ENCODE peak calls at places on chromosomes 7 and 10, in eight cellular contexts. F, P, W, U, Q, N, X and M are unnamed samples.

GRCh38 chr10:73590881-73591577 is at the start of gene USP54:
- DNase-seq in F (no peak), P (peak; percentile 28), W (no peak), U (peak; percentile 48), Q (peak; percentile 60), N (no peak), X (no peak), M (no peak)

GRCh38 chr7:5567810-5568209 is 144.2 kb upstream of the TNRC18 start:
- DNase-seq in F (no peak), P (peak; percentile 51), W (no peak), U (peak; percentile 65), Q (no peak), N (no peak), X (no peak), M (no peak)

GRCh38 chr7:134548877-134549276 is at the start of gene AKR1B15:
- DNase-seq in F (no peak), P (peak; percentile 78), W (no peak), U (peak; percentile 84), Q (no peak), N (no peak), X (no peak), M (no peak)

GRCh38 chr10:88489107-88489506 is 94.0 kb downstream of the RNLS start:
- DNase-seq in F (no peak), P (no peak), W (no peak), U (no peak), Q (no peak), N (no peak), X (no peak), M (no peak)

GRCh38 chr7:131431289-131431688 is 103.6 kb downstream of the MKLN1 start:
- DNase-seq in F (no peak), P (peak; percentile 5), W (no peak), U (no peak), Q (no peak), N (no peak), X (peak; percentile 29), M (peak; percentile 58)

GRCh38 chr10:4397337-4397736 is 428.7 kb upstream of the AKR1E2 start:
- DNase-seq in F (no peak), P (no peak), W (no peak), U (no peak), Q (no peak), N (no peak), X (no peak), M (no peak)

GRCh38 chr7:120985130-120985758 is 3.3 kb upstream of the CPED1 start:
- DNase-seq in F (no peak), P (no peak), W (no peak), U (no peak), Q (no peak), N (no peak), X (no peak), M (no peak)

GRCh38 chr10:48658243-48658888 is 26.3 kb upstream of the WDFY4 start:
- DNase-seq in F (peak; percentile 76), P (peak; percentile 73), W (no peak), U (peak; percentile 81), Q (peak; percentile 47), N (peak; percentile 51), X (peak; percentile 72), M (peak; percentile 78)

GRCh38 chr7:37187179-37187578 is 261.5 kb downstream of the ELMO1 start:
- DNase-seq in F (no peak), P (no peak), W (no peak), U (no peak), Q (no peak), N (no peak), X (no peak), M (no peak)